ENCODE peak calls at places on chromosomes 12 and 14, in eight cellular contexts. Y is kidney tubule cell; E is cardiac muscle cell; B is NCI-H2081 treated with DMSO at 0.1 percent for 48 hours; Q is left colon; L is stimulated activated CD4-positive, alpha-beta T cell treated with anti-CD3 and anti-CD28 coated beads, Interleukin-12 subunit alpha, Interleukin-12 subunit beta, amount 100 ng/mL, for 4 hours; T is HTR-8/SVneo; K is tibial nerve. Z is an unnamed sample.

GRCh38 chr12:4156317-4156716 is 117.2 kb upstream of the CCND2 start:
- DNase-seq in L (no peak), B (no peak), T (no peak), K (no peak), Q (no peak), E (no peak), Y (no peak), Z (no peak)

GRCh38 chr12:91316825-91317224 is 134.2 kb upstream of the DCN start:
- DNase-seq in E (peak), Y (no peak), K (no peak), Q (no peak), B (no peak), L (no peak), T (no peak), Z (no peak)

GRCh38 chr12:21149849-21150248 is 18.9 kb downstream of the SLCO1B1 start:
- DNase-seq in B (no peak), T (no peak), E (no peak), K (no peak), L (no peak), Q (no peak), Y (no peak), Z (no peak)

GRCh38 chr12:77087427-77087826 is 22.1 kb upstream of the E2F7 start:
- DNase-seq in E (peak), T (no peak), L (no peak), K (no peak), B (no peak), Y (peak), Q (no peak), Z (no peak)

GRCh38 chr14:92586001-92586947 is 72.7 kb downstream of the RIN3 start:
- DNase-seq in K (no peak), L (no peak), E (peak), B (no peak), T (peak), Y (peak), Q (no peak), Z (no peak)

GRCh38 chr14:64303471-64303917 is 9.3 kb upstream of the ESR2 start:
- DNase-seq in E (peak), K (no peak), Y (peak), T (peak), B (peak), L (no peak), Q (no peak), Z (no peak)

GRCh38 chr12:47346251-47347019 is 266.7 kb upstream of the AMIGO2 start:
- DNase-seq in B (no peak), Y (peak), K (no peak), Q (no peak), E (no peak), L (no peak), T (no peak), Z (no peak)

GRCh38 chr12:81533054-81533453 is 226.1 kb downstream of the PPFIA2 start:
- DNase-seq in T (no peak), L (no peak), B (no peak), Y (no peak), K (no peak), E (no peak), Q (no peak), Z (no peak)

GRCh38 chr14:103867523-103867953 is 20.2 kb upstream of the PPP1R13B start:
- DNase-seq in Q (no peak), E (no peak), T (no peak), L (no peak), K (no peak), Y (peak), B (no peak), Z (no peak)

GRCh38 chr12:74537126-74537706 is 419 bp upstream of the ATXN7L3B start:
- DNase-seq in Y (peak), E (peak), T (peak), K (no peak), Q (no peak), L (no peak), B (peak), Z (no peak)